ENCODE peak calls at places on chromosomes 7 and 10, in eight cellular contexts. K is NCI-H524; C is aorta; W is mesenchymal stem cell; R is stimulated activated CD4-positive, alpha-beta T cell treated with anti-CD3 and anti-CD28 coated beads, Interleukin-1b, Interleukin-23, amount 100 ng/mL, for 1 hour; F is uterus; U is stimulated activated CD8-positive, alpha-beta memory T cell treated with anti-CD3 and anti-CD28 coated beads, Interleukin-15, amount 100 ng/mL, for 1 hour; I is CD4-positive, CD25-positive, alpha-beta regulatory T cell. Y is an unnamed sample.

GRCh38 chr10:71314028-71314693 is 4.9 kb upstream of the SLC29A3 start:
- DNase-seq in K (peak), C (peak), W (peak), R (peak), F (peak), U (peak), I (peak), Y (peak)

GRCh38 chr7:46932656-46933424 is 649.1 kb downstream of the TNS3 start:
- DNase-seq in K (no peak), C (no peak), W (peak), R (no peak), F (peak), U (no peak), I (no peak), Y (peak)

GRCh38 chr10:106114656-106115186 is 1049.8 kb downstream of the SORCS1 start:
- DNase-seq in K (no peak), C (peak), W (no peak), R (no peak), F (no peak), U (no peak), I (no peak), Y (no peak)

GRCh38 chr7:150341263-150342118 is at the start of gene RARRES2:
- DNase-seq in K (no peak), C (peak), W (peak), R (no peak), F (peak), U (no peak), I (no peak), Y (peak)

GRCh38 chr7:100583132-100584045 is 2.5 kb downstream of the LRCH4 start:
- DNase-seq in K (no peak), C (peak), W (peak), R (peak), F (no peak), U (peak), I (peak), Y (peak)

GRCh38 chr10:99681553-99681952 is 22.2 kb downstream of the ENTPD7 start:
- DNase-seq in K (no peak), C (no peak), W (no peak), R (no peak), F (no peak), U (no peak), I (no peak), Y (no peak)

GRCh38 chr10:66045859-66046258 is 880.0 kb upstream of the LRRTM3 start:
- DNase-seq in K (no peak), C (no peak), W (no peak), R (no peak), F (no peak), U (no peak), I (no peak), Y (no peak)

GRCh38 chr10:110393866-110394265 is 89.1 kb upstream of the SMNDC1 start:
- DNase-seq in K (no peak), C (peak), W (no peak), R (no peak), F (no peak), U (no peak), I (no peak), Y (no peak)

GRCh38 chr7:35707422-35707821 is 12.5 kb upstream of the HERPUD2 start:
- DNase-seq in K (no peak), C (no peak), W (no peak), R (no peak), F (no peak), U (no peak), I (no peak), Y (no peak)

GRCh38 chr7:131197920-131198610 is 129.6 kb upstream of the MKLN1 start:
- DNase-seq in K (no peak), C (no peak), W (peak), R (no peak), F (no peak), U (no peak), I (no peak), Y (no peak)

GRCh38 chr10:49331431-49331830 is 32.5 kb downstream of the C10orf71 start:
- DNase-seq in K (no peak), C (no peak), W (no peak), R (no peak), F (no peak), U (no peak), I (no peak), Y (no peak)

GRCh38 chr7:145105561-145105960 is 269.7 kb upstream of the TPK1 start:
- DNase-seq in K (no peak), C (no peak), W (no peak), R (no peak), F (no peak), U (no peak), I (no peak), Y (no peak)

GRCh38 chr7:18345641-18346234 is 149.8 kb upstream of the HDAC9 start:
- DNase-seq in K (peak), C (no peak), W (peak), R (no peak), F (peak), U (no peak), I (peak), Y (no peak)

GRCh38 chr7:131103997-131104396 is 223.7 kb upstream of the MKLN1 start:
- DNase-seq in K (no peak), C (no peak), W (peak), R (no peak), F (no peak), U (no peak), I (peak), Y (no peak)

GRCh38 chr7:127322351-127322750 is 69.6 kb upstream of the GRM8 start:
- DNase-seq in K (no peak), C (no peak), W (no peak), R (no peak), F (no peak), U (no peak), I (peak), Y (no peak)

GRCh38 chr7:48250441-48250951 is 79.2 kb downstream of the ABCA13 start:
- DNase-seq in K (no peak), C (no peak), W (no peak), R (no peak), F (no peak), U (no peak), I (no peak), Y (no peak)

GRCh38 chr7:116771640-116772039 is 90.7 kb upstream of the CAPZA2 start:
- DNase-seq in K (no peak), C (no peak), W (no peak), R (no peak), F (no peak), U (no peak), I (no peak), Y (no peak)

GRCh38 chr7:30327813-30328212 is 43.4 kb downstream of the ZNRF2 start:
- DNase-seq in K (no peak), C (no peak), W (no peak), R (no peak), F (no peak), U (no peak), I (no peak), Y (no peak)

GRCh38 chr10:69051303-69051702 is 36.6 kb upstream of the SRGN start:
- DNase-seq in K (no peak), C (no peak), W (peak), R (no peak), F (no peak), U (no peak), I (no peak), Y (peak)

GRCh38 chr7:130210181-130210935 is 2.7 kb downstream of the SSMEM1 start:
- DNase-seq in K (peak), C (no peak), W (no peak), R (no peak), F (no peak), U (no peak), I (no peak), Y (no peak)

GRCh38 chr10:58807631-58808024 is 295.0 kb downstream of the BICC1 start:
- DNase-seq in K (no peak), C (no peak), W (no peak), R (no peak), F (peak), U (no peak), I (no peak), Y (no peak)

GRCh38 chr7:139095194-139095659 is 14.3 kb downstream of the ZC3HAV1 start:
- DNase-seq in K (no peak), C (no peak), W (no peak), R (peak), F (no peak), U (peak), I (peak), Y (no peak)

GRCh38 chr7:83807770-83808169 is 158.8 kb upstream of the SEMA3E start:
- DNase-seq in K (no peak), C (no peak), W (no peak), R (no peak), F (no peak), U (no peak), I (no peak), Y (no peak)

GRCh38 chr7:135858379-135858778 is 109.8 kb upstream of the FAM180A start:
- DNase-seq in K (no peak), C (no peak), W (no peak), R (no peak), F (no peak), U (no peak), I (no peak), Y (no peak)

GRCh38 chr10:13386021-13386420 is 37.9 kb upstream of the SEPHS1 start:
- DNase-seq in K (no peak), C (no peak), W (no peak), R (no peak), F (no peak), U (no peak), I (no peak), Y (no peak)

GRCh38 chr7:135273581-135273980 is 39.9 kb downstream of the STRA8 start:
- DNase-seq in K (no peak), C (no peak), W (no peak), R (no peak), F (no peak), U (no peak), I (no peak), Y (no peak)

GRCh38 chr10:6721480-6721879 is 141.4 kb upstream of the PRKCQ start:
- DNase-seq in K (no peak), C (no peak), W (peak), R (no peak), F (peak), U (no peak), I (no peak), Y (peak)

GRCh38 chr10:87804939-87805569 is 13.0 kb downstream of the ATAD1 start:
- DNase-seq in K (no peak), C (no peak), W (no peak), R (no peak), F (no peak), U (no peak), I (no peak), Y (no peak)

GRCh38 chr7:55477781-55478374 is 94.4 kb downstream of the VOPP1 start:
- DNase-seq in K (no peak), C (no peak), W (peak), R (no peak), F (no peak), U (no peak), I (no peak), Y (no peak)

GRCh38 chr7:4951903-4952636 is 6.9 kb downstream of the MMD2 start:
- DNase-seq in K (no peak), C (no peak), W (no peak), R (no peak), F (no peak), U (no peak), I (no peak), Y (no peak)

GRCh38 chr7:113307147-113307546 is 188.8 kb upstream of the SMIM30 start:
- DNase-seq in K (no peak), C (no peak), W (no peak), R (no peak), F (no peak), U (no peak), I (no peak), Y (no peak)

GRCh38 chr10:28497313-28498126 is 35.4 kb upstream of the WAC start:
- DNase-seq in K (no peak), C (no peak), W (no peak), R (no peak), F (no peak), U (no peak), I (no peak), Y (no peak)

Y was measured in left ventricle myocardium superior.